ENCODE peak calls at places on chromosomes 11 and 22, in six cellular contexts. O is IMR-90, R is AG09319, B is cardiac fibroblast, Q is AG09309, C is HFFc6. M is an unnamed sample.

GRCh38 chr22:17767236-17768065 is 6.8 kb downstream of the BID start:
- DNase-seq in O (no peak), R (no peak), B (no peak), Q (no peak), C (no peak), M (peak; percentile 71)

GRCh38 chr22:48044484-48045060 is 1282.1 kb downstream of the TBC1D22A start:
- DNase-seq in O (no peak), R (no peak), B (no peak), Q (no peak), C (no peak), M (no peak)

GRCh38 chr11:45105233-45105992 is 41.0 kb upstream of the PRDM11 start:
- DNase-seq in O (peak; percentile 65), R (no peak), B (peak; percentile 79), Q (no peak), C (peak; percentile 39), M (peak; percentile 65)

GRCh38 chr11:122661182-122661945 is 5.8 kb downstream of the UBASH3B start:
- DNase-seq in O (peak; percentile 83), R (peak; percentile 67), B (no peak), Q (peak; percentile 62), C (peak; percentile 93), M (no peak)

GRCh38 chr11:4881860-4882500 is at the start of gene OR51T1:
- DNase-seq in O (peak; percentile 40), R (no peak), B (peak; percentile 65), Q (no peak), C (no peak), M (no peak)

GRCh38 chr11:1224491-1225385 is 1.9 kb downstream of the MUC5B start:
- DNase-seq in O (no peak), R (no peak), B (no peak), Q (no peak), C (no peak), M (peak; percentile 40)

GRCh38 chr11:11265994-11266606 is 87.0 kb downstream of the CSNK2A3 start:
- DNase-seq in O (peak; percentile 3), R (no peak), B (peak; percentile 19), Q (no peak), C (no peak), M (peak; percentile 81)

GRCh38 chr11:114610550-114610949 is 15.0 kb upstream of the NXPE4 start:
- DNase-seq in O (no peak), R (no peak), B (no peak), Q (no peak), C (no peak), M (no peak)

GRCh38 chr22:25373961-25374360 is 154.5 kb downstream of the CRYBB2 start:
- DNase-seq in O (no peak), R (no peak), B (no peak), Q (no peak), C (no peak), M (no peak)

GRCh38 chr11:17673951-17674350 is 45.4 kb upstream of the MYOD1 start:
- DNase-seq in O (no peak), R (no peak), B (peak; percentile 7), Q (no peak), C (peak; percentile 6), M (no peak)
- TF ChIP-seq CTCF in O (no peak), R (no peak), B (no peak), Q (no peak), C (no peak), M (no peak)

DNA sequence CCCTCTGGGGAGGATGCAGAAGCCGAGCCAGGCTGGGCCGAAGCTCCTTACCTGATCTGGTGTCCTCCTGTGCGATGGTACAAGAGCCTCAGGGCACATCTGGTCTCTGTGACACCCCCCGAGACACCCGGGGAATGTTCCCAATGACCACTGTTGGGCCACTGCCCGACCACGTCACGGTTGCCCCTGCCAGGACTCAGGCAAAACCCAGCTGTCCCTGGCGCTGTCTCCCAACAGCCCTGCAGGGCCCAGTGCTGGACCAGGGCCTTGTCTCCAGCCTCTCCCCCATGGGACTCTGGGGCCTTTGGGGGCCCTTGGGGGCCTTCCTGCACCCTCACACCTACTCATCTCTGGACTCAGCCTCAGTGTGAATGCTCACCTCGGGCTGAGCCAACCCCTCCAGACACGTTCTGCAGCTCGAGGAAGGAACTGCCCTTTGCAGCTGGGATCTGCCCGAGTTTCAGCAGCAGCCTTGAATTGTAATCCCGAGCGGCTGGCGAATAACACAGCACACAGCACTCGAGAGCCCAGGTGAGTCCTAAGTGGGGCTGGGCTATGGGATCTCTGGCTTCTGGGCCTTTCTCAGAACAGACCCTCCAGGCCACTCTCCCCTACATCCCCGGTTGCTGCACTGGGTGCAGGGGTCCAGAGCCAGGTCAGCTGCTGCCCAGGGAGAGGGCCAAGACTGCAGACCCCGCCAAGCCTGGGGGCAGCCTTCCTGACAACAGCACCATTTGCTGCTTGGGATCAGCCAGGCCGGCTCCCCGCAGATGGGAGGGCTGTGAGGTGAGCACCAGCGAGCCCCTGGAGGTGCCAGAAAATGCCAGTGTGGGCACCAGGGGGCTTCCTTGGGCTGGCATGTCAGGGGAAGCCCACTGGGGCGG is 39.8 kb downstream of the RTN4R start:
- DNase-seq in O (no peak), R (no peak), B (no peak), Q (no peak), C (no peak), M (no peak)
- TF ChIP-seq CTCF in O (no peak), R (no peak), B (no peak), Q (no peak), C (no peak), M (no peak)

GRCh38 chr22:31628362-31628761 is 33.7 kb downstream of the PISD start:
- DNase-seq in O (no peak), R (no peak), B (no peak), Q (no peak), C (no peak), M (no peak)
- TF ChIP-seq CTCF in O (no peak), R (no peak), B (no peak), Q (no peak), C (no peak), M (no peak)

DNA sequence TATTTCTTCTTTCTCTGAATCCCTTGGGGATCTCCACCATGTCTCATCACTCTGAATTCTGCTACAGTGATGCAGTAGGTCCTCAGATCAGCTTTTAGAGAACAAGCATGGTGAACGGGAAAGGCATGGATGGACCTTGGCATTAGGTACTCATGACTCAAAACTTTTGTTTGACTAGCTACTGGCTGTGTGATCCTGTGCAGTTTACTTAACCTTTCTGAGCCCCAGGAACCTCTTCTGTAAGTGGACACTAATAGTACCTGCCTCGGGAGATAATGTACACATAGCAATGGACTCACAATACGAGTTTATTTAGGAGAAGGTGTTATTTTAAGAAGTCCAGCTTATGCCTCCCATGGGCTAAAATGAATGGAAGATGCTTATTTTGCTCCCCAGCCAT is 184.7 kb upstream of the TBCEL start:
- DNase-seq in O (no peak), R (no peak), B (no peak), Q (no peak), C (no peak), M (no peak)
- TF ChIP-seq CTCF in O (no peak), R (no peak), B (no peak), Q (no peak), C (no peak), M (no peak)

GRCh38 chr22:50722716-50723428 is 15.1 kb upstream of the ACR start:
- DNase-seq in O (no peak), R (no peak), B (no peak), Q (no peak), C (no peak), M (no peak)

GRCh38 chr22:50720301-50720845 is 17.6 kb upstream of the ACR start:
- DNase-seq in O (no peak), R (no peak), B (no peak), Q (no peak), C (no peak), M (no peak)

GRCh38 chr22:50722048-50722701 is 15.8 kb upstream of the ACR start:
- DNase-seq in O (no peak), R (no peak), B (no peak), Q (no peak), C (no peak), M (no peak)

GRCh38 chr22:50719814-50720300 is 18.1 kb upstream of the ACR start:
- DNase-seq in O (no peak), R (no peak), B (no peak), Q (no peak), C (no peak), M (no peak)

GRCh38 chr22:50720861-50721844 is 16.9 kb upstream of the ACR start:
- DNase-seq in O (no peak), R (no peak), B (no peak), Q (no peak), C (no peak), M (no peak)
- TF ChIP-seq CTCF in O (no peak), R (no peak), B (no peak), Q (no peak), C (no peak), M (no peak)

GRCh38 chr11:128022007-128022368 is 565.4 kb downstream of the ETS1 start:
- DNase-seq in O (peak; percentile 81), R (no peak), B (peak; percentile 81), Q (no peak), C (peak; percentile 62), M (no peak)

GRCh38 chr11:128018692-128019091 is 568.7 kb downstream of the ETS1 start:
- DNase-seq in O (peak; percentile 23), R (no peak), B (no peak), Q (no peak), C (no peak), M (no peak)

GRCh38 chr11:128026596-128026995 is 560.8 kb downstream of the ETS1 start:
- DNase-seq in O (peak; percentile 98), R (peak; percentile 73), B (peak; percentile 100), Q (peak; percentile 95), C (peak; percentile 99), M (no peak)

GRCh38 chr11:128022761-128023160 is 564.6 kb downstream of the ETS1 start:
- DNase-seq in O (no peak), R (no peak), B (no peak), Q (no peak), C (no peak), M (no peak)

DNA sequence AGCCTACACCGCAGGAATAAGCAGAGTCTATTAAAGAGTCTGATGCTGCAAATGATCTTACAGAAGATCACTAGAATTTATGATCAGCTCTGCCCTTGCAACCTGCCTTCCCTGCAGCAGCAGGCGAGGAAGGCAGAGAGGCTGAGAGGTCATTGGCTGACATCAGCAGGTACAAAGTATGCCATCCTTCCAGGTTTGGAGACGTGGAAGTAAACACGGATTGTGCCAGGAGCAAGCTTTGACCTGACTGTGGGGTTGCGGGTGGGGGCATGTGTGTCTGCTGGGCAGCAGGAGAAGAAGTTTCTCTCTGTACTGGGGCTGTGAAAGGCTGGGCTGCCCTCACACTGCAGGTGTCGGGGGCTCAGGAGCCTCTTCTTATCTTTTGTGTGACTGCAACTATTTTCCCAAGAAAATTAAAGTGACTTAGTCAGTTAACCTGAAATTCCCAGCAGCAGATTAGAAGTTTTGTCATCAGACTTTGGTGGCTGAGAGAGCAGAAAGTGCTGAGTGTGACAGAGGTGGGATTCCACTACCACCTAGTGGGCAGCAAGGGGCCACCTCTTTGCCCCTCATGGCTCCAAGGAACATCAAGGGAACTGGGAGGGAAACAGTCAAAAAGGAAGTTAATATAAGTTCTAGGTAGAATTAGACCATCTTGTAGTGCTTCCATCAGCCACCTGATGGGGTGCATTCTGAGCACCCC is 565.9 kb downstream of the ETS1 start:
- DNase-seq in O (no peak), R (no peak), B (peak; percentile 41), Q (no peak), C (peak; percentile 14), M (no peak)
- TF ChIP-seq CTCF in O (peak; percentile 47), R (peak; percentile 49), B (peak; percentile 51), Q (peak; percentile 51), C (peak; percentile 73), M (no peak)

M was measured in GM20000.